ENCODE peak calls at places on chromosomes 13 and 19, in five cellular contexts. E is AG04450, T is left ventricle myocardium inferior, R is tibial artery, S is brain microvascular endothelial cell. B is an unnamed sample.
A peak's percentile ranks its signal among the peaks of the same experiment; 100 is the strongest.

GRCh38 chr13:95118541-95119324 is 182.5 kb downstream of the ABCC4 start:
- DNase-seq in E (no peak), T (no peak), R (no peak), S (no peak), B (no peak)

GRCh38 chr19:9913237-9914000 is 22.9 kb downstream of the OLFM2 start:
- DNase-seq in E (no peak), T (peak; percentile 25), R (no peak), S (no peak), B (peak; percentile 59)

GRCh38 chr13:32267836-32268439 is 47.2 kb downstream of the ZAR1L start:
- DNase-seq in E (no peak), T (no peak), R (no peak), S (no peak), B (no peak)

GRCh38 chr19:531009-531752 is 379 bp upstream of the CDC34 start:
- DNase-seq in E (peak; percentile 47), T (peak; percentile 84), R (peak; percentile 91), S (peak; percentile 49), B (peak; percentile 93)

GRCh38 chr13:40764587-40765403 is 6.2 kb downstream of the MRPS31 start:
- DNase-seq in E (no peak), T (no peak), R (no peak), S (peak; percentile 9), B (no peak)

GRCh38 chr19:40221858-40222619 is 3.9 kb upstream of the TTC9B start:
- DNase-seq in E (peak; percentile 73), T (peak; percentile 67), R (peak; percentile 91), S (peak; percentile 92), B (no peak)

GRCh38 chr13:106156468-106156867 is 379.0 kb downstream of the EFNB2 start:
- DNase-seq in E (peak; percentile 92), T (no peak), R (no peak), S (peak; percentile 97), B (no peak)

GRCh38 chr13:49998714-49999624 is 2.1 kb downstream of the TRIM13 start:
- DNase-seq in E (no peak), T (no peak), R (no peak), S (no peak), B (no peak)

GRCh38 chr13:111658150-111659100 is 338.0 kb downstream of the TEX29 start:
- DNase-seq in E (no peak), T (no peak), R (no peak), S (no peak), B (no peak)

GRCh38 chr19:53853707-53854106 is 14.0 kb upstream of the MYADM start:
- DNase-seq in E (no peak), T (no peak), R (no peak), S (no peak), B (no peak)

GRCh38 chr13:114012141-114012540 is 38.3 kb upstream of the C13orf46 start:
- DNase-seq in E (no peak), T (no peak), R (no peak), S (no peak), B (no peak)

GRCh38 chr19:53177986-53178385 is 15.2 kb downstream of the ZNF665 start:
- DNase-seq in E (no peak), T (no peak), R (no peak), S (no peak), B (no peak)

GRCh38 chr19:16497042-16497441 is 848 bp downstream of the C19orf44 start:
- DNase-seq in E (no peak), T (no peak), R (no peak), S (no peak), B (no peak)

GRCh38 chr13:79126706-79127105 is 279.3 kb downstream of the RBM26 start:
- DNase-seq in E (no peak), T (no peak), R (no peak), S (no peak), B (no peak)

GRCh38 chr19:54653181-54653809 is 9.5 kb upstream of the LILRB4 start:
- DNase-seq in E (no peak), T (no peak), R (no peak), S (no peak), B (no peak)

GRCh38 chr13:90951663-90952062 is 395.8 kb upstream of the MIR17HG start:
- DNase-seq in E (no peak), T (no peak), R (no peak), S (no peak), B (no peak)

GRCh38 chr19:10091892-10092641 is 6.0 kb downstream of the SHFL start:
- DNase-seq in E (no peak), T (no peak), R (no peak), S (no peak), B (peak; percentile 85)

GRCh38 chr19:40995355-40995754 is 4.3 kb downstream of the CYP2B6 start:
- DNase-seq in E (no peak), T (no peak), R (no peak), S (no peak), B (no peak)

GRCh38 chr13:103351035-103351828 is 285.0 kb upstream of the SLC10A2 start:
- DNase-seq in E (no peak), T (peak; percentile 26), R (no peak), S (peak; percentile 46), B (no peak)

GRCh38 chr13:48818495-48818961 is 157.2 kb upstream of the FNDC3A start:
- DNase-seq in E (peak; percentile 90), T (no peak), R (no peak), S (peak; percentile 72), B (no peak)

GRCh38 chr19:918152-918437 is 962 bp downstream of the KISS1R start:
- DNase-seq in E (no peak), T (no peak), R (no peak), S (no peak), B (no peak)

GRCh38 chr13:81458211-81458610 is 1117.3 kb upstream of the SPRY2 start:
- DNase-seq in E (no peak), T (no peak), R (no peak), S (no peak), B (no peak)

GRCh38 chr19:33621065-33621785 is 528 bp upstream of the CHST8 start:
- DNase-seq in E (no peak), T (no peak), R (no peak), S (no peak), B (peak; percentile 67)

GRCh38 chr13:110957931-110958330 is 43.1 kb upstream of the ANKRD10 start:
- DNase-seq in E (no peak), T (no peak), R (no peak), S (no peak), B (no peak)

GRCh38 chr13:40445557-40445990 is 220.9 kb downstream of the FOXO1 start:
- DNase-seq in E (no peak), T (peak; percentile 42), R (no peak), S (peak; percentile 84), B (peak; percentile 96)

GRCh38 chr19:5808120-5808816 is 3.4 kb downstream of the NRTN start:
- DNase-seq in E (no peak), T (no peak), R (no peak), S (no peak), B (no peak)

GRCh38 chr13:95569966-95570365 is 17.4 kb downstream of the CLDN10 start:
- DNase-seq in E (no peak), T (no peak), R (no peak), S (no peak), B (no peak)

GRCh38 chr13:100443998-100444328 is 144.6 kb downstream of the GGACT start:
- DNase-seq in E (no peak), T (no peak), R (no peak), S (no peak), B (no peak)

GRCh38 chr19:50793558-50794065 is 3.4 kb downstream of the ACP4 start:
- DNase-seq in E (no peak), T (no peak), R (no peak), S (no peak), B (no peak)

GRCh38 chr13:24050292-24050711 is 110.2 kb upstream of the SPATA13 start:
- DNase-seq in E (no peak), T (peak; percentile 36), R (peak; percentile 82), S (peak; percentile 82), B (no peak)

GRCh38 chr19:49092686-49093085 is 7.4 kb downstream of the SNRNP70 start:
- DNase-seq in E (no peak), T (no peak), R (no peak), S (no peak), B (no peak)

GRCh38 chr13:44336934-44337333 is 36.7 kb upstream of the SERP2 start:
- DNase-seq in E (no peak), T (no peak), R (no peak), S (no peak), B (no peak)

GRCh38 chr13:50291611-50292010 is 276.4 kb downstream of the KCNRG start:
- DNase-seq in E (no peak), T (no peak), R (no peak), S (no peak), B (no peak)

GRCh38 chr19:4639531-4640246 is 373 bp downstream of the TNFAIP8L1 start:
- DNase-seq in E (no peak), T (no peak), R (no peak), S (no peak), B (peak; percentile 87)

DNA sequence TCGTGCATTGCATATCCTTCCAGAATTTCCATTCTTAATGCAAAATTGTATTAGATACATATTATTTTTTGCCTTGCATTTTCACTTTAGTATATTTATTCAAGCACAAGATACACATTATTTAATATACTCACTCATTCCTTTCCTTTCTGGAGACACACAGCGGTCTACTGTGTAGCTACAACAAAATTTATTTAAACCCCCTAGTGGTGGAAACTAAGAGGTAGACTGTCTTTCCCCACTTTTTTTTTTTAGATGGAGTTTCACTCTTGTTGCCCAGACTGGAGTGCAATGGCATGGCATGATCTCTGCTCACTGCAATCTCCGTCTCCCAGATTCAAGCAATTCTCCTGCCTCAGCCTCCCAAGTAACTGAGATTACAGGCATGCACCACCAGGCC is 2040.3 kb upstream of the PCDH20 start:
- DNase-seq in E (no peak), T (no peak), R (no peak), S (no peak), B (no peak)
- TF ChIP-seq CTCF in E (peak; percentile 19), T (no peak), R (no peak), S (peak; percentile 21), B (no peak)

GRCh38 chr13:26973281-26973680 is 198.3 kb downstream of the USP12 start:
- DNase-seq in E (no peak), T (no peak), R (no peak), S (no peak), B (peak; percentile 24)
- H3K27ac ChIP-seq in E (no peak overlapping the region), T (no peak overlapping the region), R (no peak overlapping the region), S (no peak overlapping the region), B (no peak overlapping the region)

DNA sequence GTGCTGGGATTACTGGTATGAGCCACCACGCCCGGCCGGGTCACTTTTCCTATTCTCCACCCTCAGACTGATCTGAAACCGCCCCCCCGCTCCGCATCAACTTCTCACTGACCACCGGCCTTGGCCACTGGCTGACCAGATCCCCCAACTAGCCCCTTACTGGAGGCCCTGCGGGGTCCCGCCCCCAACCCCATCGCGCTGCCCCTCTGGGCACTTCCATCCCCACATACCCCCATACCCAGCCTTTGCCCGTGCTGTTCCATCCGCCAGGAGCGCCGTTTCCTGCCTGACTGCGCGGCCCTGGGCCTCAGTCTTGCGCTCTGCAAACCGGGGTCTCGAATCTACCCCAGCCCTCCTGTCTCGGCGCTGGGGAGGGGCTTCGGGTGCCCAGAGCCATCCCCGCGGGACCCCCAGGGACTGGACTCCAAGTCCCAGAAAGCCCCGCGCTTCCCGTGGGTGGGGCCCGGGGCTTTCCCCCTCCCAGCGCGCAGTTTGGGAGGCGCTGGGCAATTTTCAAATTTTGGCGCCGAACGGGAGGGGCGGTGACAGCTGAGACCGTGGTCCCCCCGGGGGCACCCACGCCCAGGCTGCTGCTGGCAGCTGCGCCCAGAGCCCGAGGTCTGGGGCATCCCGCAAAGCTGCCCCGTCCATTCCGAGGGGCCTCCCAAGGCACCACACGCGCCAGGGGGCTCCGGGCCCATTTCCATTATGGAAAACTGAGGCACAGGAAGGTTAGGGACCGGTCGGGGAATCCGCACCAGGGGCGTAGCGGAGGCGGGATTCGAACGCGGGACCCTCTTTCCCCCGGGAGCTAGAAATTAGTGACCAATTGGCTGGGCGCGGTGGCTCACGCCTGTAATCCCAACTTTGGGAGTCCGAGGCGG is 5.2 kb upstream of the LMNB2 start:
- DNase-seq in E (no peak), T (peak; percentile 67), R (peak; percentile 68), S (no peak), B (peak; percentile 85)
- TF ChIP-seq CTCF in E (peak; percentile 25), T (no peak), R (no peak), S (peak; percentile 52), B (no peak)

GRCh38 chr13:30868806-30869470 is 37.1 kb upstream of the MEDAG start:
- DNase-seq in E (no peak), T (no peak), R (no peak), S (no peak), B (no peak)
- H3K27ac ChIP-seq in E (peak overlapping the region; percentile 100), T (peak overlapping the region; percentile 73), R (peak overlapping the region; percentile 92), S (peak overlapping the region; percentile 97), B (no peak overlapping the region)

B was measured in spleen.